ENCODE peak calls at places on chromosomes 3 and 15, in five cellular contexts. N is HepG2, A is GM12878, T is K562, J is SK-N-SH. K is an unnamed sample.

GRCh38 chr3:8595935-8596262 is 48.7 kb downstream of the SSUH2 start:
- DNase-seq in N (no peak), A (no peak), T (no peak), J (no peak), K (no peak)

GRCh38 chr3:13655074-13655913 is 106.4 kb downstream of the FBLN2 start:
- DNase-seq in N (no peak), A (no peak), T (peak; percentile 85), J (peak; percentile 96), K (no peak)

GRCh38 chr15:50339717-50340116 is 15.3 kb downstream of the GABPB1 start:
- DNase-seq in N (no peak), A (no peak), T (no peak), J (no peak), K (no peak)

GRCh38 chr15:66838671-66839239 is 136.7 kb downstream of the SMAD6 start:
- DNase-seq in N (peak; percentile 33), A (no peak), T (peak; percentile 52), J (peak; percentile 69), K (no peak)

GRCh38 chr15:75112848-75113492 is 88.7 kb upstream of the C15orf39 start:
- DNase-seq in N (no peak), A (peak; percentile 91), T (no peak), J (no peak), K (no peak)

GRCh38 chr3:110456001-110456400 is 615.6 kb upstream of the NECTIN3 start:
- DNase-seq in N (no peak), A (no peak), T (no peak), J (no peak), K (no peak)

GRCh38 chr3:171026584-171027293 is at the start of gene SLC2A2:
- DNase-seq in N (peak; percentile 58), A (no peak), T (no peak), J (no peak), K (no peak)

GRCh38 chr3:196127308-196128040 is 45.6 kb upstream of the TFRC start:
- DNase-seq in N (no peak), A (no peak), T (peak; percentile 90), J (no peak), K (no peak)

GRCh38 chr15:82829234-82829633 is 19.8 kb downstream of the WHAMM start:
- DNase-seq in N (no peak), A (no peak), T (no peak), J (no peak), K (no peak)

GRCh38 chr3:154122912-154123559 is 1.8 kb downstream of the ARHGEF26 start:
- DNase-seq in N (peak; percentile 1), A (no peak), T (no peak), J (no peak), K (no peak)

GRCh38 chr3:154517404-154517803 is 87.4 kb upstream of the GPR149 start:
- DNase-seq in N (no peak), A (no peak), T (no peak), J (no peak), K (no peak)

GRCh38 chr15:43190178-43190577 is 5.0 kb downstream of the CCNDBP1 start:
- DNase-seq in N (no peak), A (no peak), T (no peak), J (no peak), K (no peak)
- H3K27ac ChIP-seq in N (no peak overlapping the region), A (no peak overlapping the region), T (no peak overlapping the region), J (no peak overlapping the region), K (no peak overlapping the region)

GRCh38 chr3:46923559-46924350 is 46.2 kb downstream of the PTH1R start:
- DNase-seq in N (peak; percentile 31), A (no peak), T (peak; percentile 75), J (peak; percentile 79), K (no peak)
- TF ChIP-seq GABPA in N (no peak), A (no peak), T (no peak), J (no peak), K (no peak)

GRCh38 chr15:99134317-99134821 is 29.5 kb downstream of the SYNM start:
- DNase-seq in N (no peak), A (no peak), T (no peak), J (no peak), K (no peak)
- TF ChIP-seq REST in N (no peak), A (no peak), T (no peak), J (no peak), K (no peak)

GRCh38 chr3:135514064-135514455 is 451.5 kb upstream of the PPP2R3A start:
- DNase-seq in N (no peak), A (no peak), T (peak; percentile 10), J (no peak), K (no peak)

GRCh38 chr3:135513106-135514063 is 452.1 kb upstream of the PPP2R3A start:
- DNase-seq in N (no peak), A (no peak), T (peak; percentile 64), J (no peak), K (no peak)

GRCh38 chr3:135516143-135516542 is 449.4 kb upstream of the PPP2R3A start:
- DNase-seq in N (peak; percentile 4), A (no peak), T (peak; percentile 8), J (peak; percentile 7), K (no peak)
- H3K27ac ChIP-seq in N (no peak overlapping the region), A (no peak overlapping the region), T (no peak overlapping the region), J (no peak overlapping the region), K (no peak overlapping the region)

GRCh38 chr3:40534283-40534682 is 9.5 kb downstream of the ZNF621 start:
- DNase-seq in N (no peak), A (no peak), T (no peak), J (no peak), K (no peak)

GRCh38 chr3:40528426-40528825 is 3.7 kb downstream of the ZNF621 start:
- DNase-seq in N (no peak), A (no peak), T (no peak), J (no peak), K (no peak)

GRCh38 chr3:40532252-40532651 is 7.5 kb downstream of the ZNF621 start:
- DNase-seq in N (no peak), A (no peak), T (no peak), J (no peak), K (no peak)
- TF ChIP-seq GABPA in N (no peak), A (no peak), T (no peak), J (no peak), K (no peak)

DNA sequence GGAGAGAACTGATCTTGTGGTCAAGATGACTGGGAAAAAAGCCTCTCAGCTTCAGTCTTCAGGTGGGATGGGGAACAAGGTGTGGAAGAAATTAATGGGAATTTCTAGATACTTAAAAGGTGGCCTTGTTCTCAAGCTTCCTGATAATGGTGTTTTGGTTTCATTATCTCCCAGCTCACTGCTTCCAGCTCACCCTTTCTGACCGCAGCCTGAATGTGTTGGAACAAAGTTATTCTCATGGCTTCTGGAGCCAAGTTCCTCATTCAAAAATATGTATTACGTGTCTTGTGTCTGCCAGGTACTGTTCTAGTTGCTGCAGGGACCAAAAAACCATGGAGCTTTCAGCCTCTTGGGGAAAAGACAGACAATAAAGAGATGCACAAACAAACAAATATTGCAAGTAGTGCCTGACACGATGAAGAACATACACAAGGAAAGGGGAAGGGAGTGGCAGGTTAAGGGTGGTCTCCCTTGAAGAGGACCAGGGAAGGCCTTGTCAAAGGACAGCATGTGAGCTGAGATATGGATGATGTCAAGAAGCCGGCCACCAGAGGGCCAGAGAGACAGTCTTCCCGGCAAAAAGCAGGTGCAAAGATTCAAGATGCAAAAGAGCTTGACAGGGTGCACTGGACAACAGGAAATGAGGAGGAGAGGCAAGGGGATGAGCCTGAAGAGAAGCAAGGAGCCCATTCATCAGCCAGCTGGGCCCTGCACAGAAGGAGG is 35.5 kb downstream of the ARRDC4 start:
- DNase-seq in N (no peak), A (no peak), T (peak; percentile 18), J (no peak), K (no peak)
- TF ChIP-seq REST in N (no peak), A (no peak), T (no peak), J (no peak), K (no peak)

GRCh38 chr3:197471221-197472010 is 84.4 kb downstream of the BDH1 start:
- DNase-seq in N (peak; percentile 76), A (no peak), T (no peak), J (no peak), K (no peak)

GRCh38 chr3:197465996-197466549 is 89.7 kb downstream of the BDH1 start:
- DNase-seq in N (peak; percentile 94), A (no peak), T (no peak), J (no peak), K (no peak)

GRCh38 chr3:197468167-197468566 is 87.6 kb downstream of the BDH1 start:
- DNase-seq in N (no peak), A (no peak), T (no peak), J (no peak), K (no peak)

GRCh38 chr3:197466586-197467399 is 89.0 kb downstream of the BDH1 start:
- DNase-seq in N (no peak), A (no peak), T (no peak), J (peak; percentile 78), K (no peak)

GRCh38 chr3:197468866-197469382 is 86.8 kb downstream of the BDH1 start:
- DNase-seq in N (peak; percentile 83), A (no peak), T (no peak), J (no peak), K (no peak)
- H3K27ac ChIP-seq in N (peak overlapping the region; percentile 96), A (no peak overlapping the region), T (no peak overlapping the region), J (peak overlapping the region; percentile 99), K (no peak overlapping the region)

K was measured in HL-60.